ENCODE peak calls at places on chromosome 3, in ten cellular contexts. S, T, V, H, A, J, K, D, P and N are unnamed samples.

GRCh38 chr3:104669083-104669482 is 697.6 kb upstream of the ALCAM start:
- DNase-seq in S (no peak), J (no peak), V (no peak), P (no peak), H (no peak), D (no peak), T (no peak), K (no peak), A (no peak), N (no peak)

GRCh38 chr3:169879846-169880558 is 10.3 kb upstream of the LRRC31 start:
- DNase-seq in P (no peak), T (no peak), K (no peak), J (no peak), V (no peak), D (no peak), S (no peak), H (no peak), A (no peak), N (no peak)

GRCh38 chr3:10653241-10653640 is 147.9 kb upstream of the ATP2B2 start:
- DNase-seq in H (no peak), J (no peak), P (no peak), V (peak), K (no peak), A (no peak), S (no peak), D (no peak), T (no peak), N (no peak)

GRCh38 chr3:117688583-117688982 is 979.0 kb downstream of the TUSC7 start:
- DNase-seq in P (no peak), D (no peak), H (no peak), T (no peak), J (no peak), V (no peak), S (no peak), A (no peak), K (no peak), N (no peak)

GRCh38 chr3:30538787-30539186 is 67.6 kb upstream of the TGFBR2 start:
- DNase-seq in D (peak), H (no peak), T (no peak), S (no peak), A (no peak), K (peak), P (no peak), J (no peak), V (no peak), N (peak)

GRCh38 chr3:193732391-193732790 is 139.4 kb downstream of the OPA1 start:
- DNase-seq in J (no peak), S (no peak), P (no peak), H (no peak), K (peak), T (no peak), V (peak), D (peak), A (no peak), N (peak)

GRCh38 chr3:101141135-101141534 is 147.9 kb upstream of the ABI3BP start:
- DNase-seq in K (no peak), H (no peak), A (no peak), S (no peak), V (no peak), D (no peak), P (no peak), T (no peak), J (no peak), N (no peak)

GRCh38 chr3:63912768-63913588 is 795 bp upstream of the SCAANT1 start:
- DNase-seq in V (no peak), D (no peak), K (peak), T (peak), S (no peak), H (peak), A (peak), J (peak), P (peak), N (peak)

GRCh38 chr3:11818033-11818432 is 28.7 kb downstream of the TAMM41 start:
- DNase-seq in V (no peak), K (peak), D (no peak), T (no peak), P (no peak), H (no peak), J (no peak), A (no peak), S (no peak), N (peak)

GRCh38 chr3:191882289-191882688 is 421.3 kb downstream of the PYDC2 start:
- DNase-seq in D (no peak), T (no peak), K (peak), J (no peak), H (no peak), P (peak), A (no peak), V (no peak), S (no peak), N (no peak)

GRCh38 chr3:27728195-27729087 is 6.3 kb upstream of the EOMES start:
- DNase-seq in K (no peak), V (peak), D (no peak), A (no peak), H (no peak), T (peak), P (peak), J (peak), S (no peak), N (no peak)

GRCh38 chr3:95926904-95927501 is 887.4 kb upstream of the EPHA6 start:
- DNase-seq in J (no peak), V (no peak), D (no peak), K (no peak), S (no peak), H (no peak), A (no peak), P (peak), T (no peak), N (no peak)

GRCh38 chr3:44988073-44988472 is 12.0 kb downstream of the EXOSC7 start:
- DNase-seq in H (no peak), P (no peak), D (no peak), A (no peak), V (no peak), K (no peak), T (peak), J (no peak), S (no peak), N (no peak)

GRCh38 chr3:115789480-115789879 is 166.2 kb downstream of the GAP43 start:
- DNase-seq in P (no peak), T (no peak), H (no peak), K (no peak), A (no peak), D (no peak), V (no peak), J (no peak), S (no peak), N (no peak)

GRCh38 chr3:179348325-179349013 is 960 bp downstream of the MFN1 start:
- DNase-seq in D (no peak), K (no peak), A (no peak), H (peak), T (no peak), V (no peak), S (no peak), J (no peak), P (no peak), N (no peak)

GRCh38 chr3:141797167-141797773 is 34.1 kb downstream of the GRK7 start:
- DNase-seq in A (peak), D (no peak), K (peak), J (peak), H (peak), P (peak), V (no peak), S (no peak), T (no peak), N (peak)